ENCODE peak calls at places on chromosomes 2 and 18, in six cellular contexts. K is upper lobe of left lung, Y is A549, O is esophagus squamous epithelium, L is breast epithelium, Z is heart left ventricle. G is an unnamed sample.

GRCh38 chr2:239820836-239821693 is 204.1 kb downstream of the NDUFA10 start:
- DNase-seq in K (no peak), Y (no peak), O (no peak), L (peak; percentile 46), Z (peak; percentile 59), G (peak; percentile 76)

GRCh38 chr2:136141510-136142154 is 23.7 kb upstream of the CXCR4 start:
- DNase-seq in K (no peak), Y (no peak), O (no peak), L (no peak), Z (no peak), G (no peak)

GRCh38 chr2:98503481-98504096 is 58.9 kb downstream of the INPP4A start:
- DNase-seq in K (no peak), Y (no peak), O (no peak), L (no peak), Z (no peak), G (no peak)

GRCh38 chr2:165408191-165408590 is 61.3 kb upstream of the CSRNP3 start:
- DNase-seq in K (no peak), Y (no peak), O (no peak), L (no peak), Z (no peak), G (no peak)

GRCh38 chr2:78420132-78420531 is 605.4 kb upstream of the REG3G start:
- DNase-seq in K (no peak), Y (no peak), O (no peak), L (no peak), Z (no peak), G (no peak)

GRCh38 chr2:197708331-197708730 is 3.2 kb downstream of the MARS2 start:
- DNase-seq in K (no peak), Y (no peak), O (no peak), L (no peak), Z (no peak), G (no peak)

GRCh38 chr2:147634801-147635200 is 210.0 kb upstream of the ACVR2A start:
- DNase-seq in K (no peak), Y (no peak), O (no peak), L (no peak), Z (no peak), G (no peak)

GRCh38 chr2:46805401-46805951 is 110.1 kb downstream of the MCFD2 start:
- DNase-seq in K (no peak), Y (no peak), O (no peak), L (no peak), Z (no peak), G (peak; percentile 12)

GRCh38 chr18:23138470-23138869 is 3.2 kb downstream of the CABLES1 start:
- DNase-seq in K (no peak), Y (no peak), O (no peak), L (peak; percentile 28), Z (no peak), G (no peak)

GRCh38 chr2:96305979-96306308 is 598 bp upstream of the SNRNP200 start:
- DNase-seq in K (no peak), Y (no peak), O (no peak), L (no peak), Z (no peak), G (no peak)

GRCh38 chr18:63511285-63511684 is 30.9 kb upstream of the SERPINB12 start:
- DNase-seq in K (no peak), Y (peak; percentile 13), O (no peak), L (no peak), Z (no peak), G (no peak)

GRCh38 chr2:55168221-55169154 is 63.6 kb downstream of the CLHC1 start:
- DNase-seq in K (no peak), Y (peak; percentile 69), O (no peak), L (no peak), Z (no peak), G (peak; percentile 90)

GRCh38 chr18:9716375-9716774 is 8.3 kb downstream of the RAB31 start:
- DNase-seq in K (no peak), Y (no peak), O (no peak), L (no peak), Z (no peak), G (no peak)

DNA sequence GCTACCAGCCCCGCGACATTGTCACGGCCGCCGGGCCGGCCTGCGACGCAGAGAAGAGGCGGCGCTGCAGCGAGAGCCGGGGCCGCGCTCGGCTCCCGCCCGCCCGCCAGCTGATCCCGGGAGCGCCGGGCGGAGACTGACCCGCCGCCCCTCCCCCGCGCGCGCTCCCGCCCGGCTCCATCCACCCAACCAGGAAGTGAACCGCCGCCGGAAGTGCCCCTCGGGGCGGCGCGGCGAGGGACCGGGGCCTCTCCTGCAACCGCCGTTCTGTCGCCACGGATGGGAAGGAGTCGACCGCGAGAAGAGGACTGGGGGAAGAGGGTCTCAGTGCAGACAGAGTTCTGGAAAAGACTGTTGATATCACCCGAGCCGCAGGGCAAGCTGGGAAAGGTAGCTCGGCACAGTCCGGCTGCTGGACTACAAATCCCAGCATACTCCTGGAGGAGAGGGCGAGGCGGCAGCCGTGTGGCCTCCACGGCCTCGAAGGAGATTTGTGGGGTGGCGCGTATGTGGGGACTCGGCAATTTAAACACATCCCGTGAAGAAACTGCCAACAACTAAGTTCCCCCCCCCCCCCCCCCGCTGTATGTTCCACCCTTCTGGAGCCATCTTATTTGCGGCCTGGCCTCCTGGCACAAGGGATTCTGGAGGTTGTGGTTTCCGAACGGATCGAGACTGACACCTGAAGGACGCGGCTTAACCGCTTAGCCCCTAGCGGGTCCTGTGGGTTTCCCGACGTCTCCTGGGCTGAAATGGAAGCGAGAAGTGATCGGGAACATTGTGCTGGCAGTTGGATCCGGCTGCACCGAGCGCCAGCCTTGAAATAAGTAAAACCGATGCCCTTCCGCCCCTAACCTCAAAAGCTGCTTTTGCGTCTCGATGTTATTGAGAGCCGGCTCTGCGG is at the start of gene AAK1:
- DNase-seq in K (peak; percentile 98), Y (peak; percentile 91), O (peak; percentile 24), L (peak; percentile 87), Z (peak; percentile 95), G (peak; percentile 84)
- TF ChIP-seq POLR2A in K (peak; percentile 62), Y (peak; percentile 69), O (peak; percentile 85), L (peak; percentile 7), Z (peak; percentile 85), G (no peak)

DNA sequence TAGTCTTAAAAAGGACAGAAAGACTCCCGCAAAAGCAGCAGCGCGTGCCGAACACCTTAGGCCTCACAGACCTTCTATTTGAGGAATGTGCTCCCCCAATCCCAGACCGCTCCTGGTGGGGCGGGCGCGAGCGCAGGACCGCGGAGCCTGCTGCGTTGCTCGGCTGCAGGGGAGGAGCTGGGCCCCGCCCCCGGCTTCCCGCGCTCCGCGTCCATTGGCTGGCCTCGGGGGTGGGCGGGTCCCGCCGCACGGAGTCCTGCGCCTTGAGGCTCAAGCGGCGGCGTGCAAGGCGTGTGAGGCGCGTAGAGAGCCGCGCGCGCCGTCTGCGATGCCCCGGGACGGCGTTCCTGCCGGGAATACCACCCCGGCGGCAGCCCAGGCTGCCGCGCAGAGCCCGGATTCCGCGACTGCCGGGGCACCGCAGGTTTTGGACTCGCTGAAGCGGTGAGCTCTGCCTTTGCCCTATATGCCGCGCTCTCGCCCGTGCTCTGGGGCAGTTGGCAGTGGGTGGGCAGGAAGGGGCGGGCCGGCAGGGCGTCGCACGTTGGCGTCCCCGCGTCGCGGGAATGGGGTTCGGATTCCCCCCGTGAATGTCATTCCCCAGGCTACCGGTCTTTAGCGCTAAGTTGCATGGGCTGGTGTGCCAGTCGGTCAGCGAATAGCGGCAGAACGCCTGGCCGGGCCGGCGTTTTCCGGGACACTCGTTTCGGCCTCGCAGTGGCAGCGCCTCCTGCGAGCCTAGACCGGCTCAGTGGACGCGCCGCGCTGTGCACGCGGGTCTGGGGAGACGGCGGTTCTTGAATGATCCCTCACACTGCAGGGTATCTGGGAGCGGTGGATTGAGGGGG is 49.6 kb upstream of the PAIP2B start:
- DNase-seq in K (peak; percentile 98), Y (peak; percentile 89), O (peak; percentile 17), L (peak; percentile 63), Z (peak; percentile 95), G (peak; percentile 54)
- TF ChIP-seq POLR2A in K (peak; percentile 43), Y (peak; percentile 75), O (no peak), L (no peak), Z (peak; percentile 94), G (no peak)

DNA sequence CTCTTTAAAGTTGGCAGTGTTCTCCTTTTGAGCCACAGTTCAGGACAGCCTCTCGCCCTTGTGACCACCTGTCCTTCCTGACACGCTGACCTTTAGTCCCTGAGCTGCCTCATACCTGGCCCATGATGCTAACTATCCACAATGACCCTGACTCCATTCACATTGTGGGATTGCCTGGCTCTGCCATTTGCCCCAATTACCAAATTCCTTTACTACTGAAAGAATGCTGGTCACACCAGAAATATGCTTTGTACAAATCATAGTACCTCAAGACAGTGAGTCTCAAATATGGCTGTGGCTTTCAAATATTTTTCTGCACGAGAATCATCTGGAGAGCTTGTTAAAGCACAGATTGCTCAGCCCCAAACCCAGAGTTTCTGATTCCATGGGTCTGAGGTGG is 54.2 kb downstream of the LTBP1 start:
- DNase-seq in K (no peak), Y (no peak), O (no peak), L (no peak), Z (no peak), G (no peak)
- TF ChIP-seq POLR2A in K (no peak), Y (no peak), O (no peak), L (no peak), Z (no peak), G (no peak)

DNA sequence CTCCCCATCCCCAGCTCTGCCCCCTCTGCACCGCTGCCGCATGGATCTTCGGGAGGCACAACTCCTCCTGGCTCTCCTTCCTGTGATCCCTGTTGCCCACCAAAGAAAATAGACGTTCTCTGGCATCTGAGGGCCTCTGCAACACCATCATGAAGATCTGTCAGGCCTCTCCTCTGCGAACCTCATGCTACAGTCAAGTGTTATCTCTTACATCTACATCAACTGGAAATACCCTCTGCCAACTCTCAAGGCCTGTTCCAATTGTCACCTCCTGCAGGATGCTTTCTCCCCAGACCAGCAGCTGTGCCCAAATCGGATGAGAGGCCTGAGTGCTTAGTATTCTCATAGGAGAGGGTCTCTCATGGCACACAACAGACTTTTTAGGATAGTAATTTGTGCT is 478.4 kb downstream of the BCL11A start:
- DNase-seq in K (no peak), Y (no peak), O (no peak), L (no peak), Z (no peak), G (no peak)
- TF ChIP-seq POLR2A in K (no peak), Y (no peak), O (no peak), L (no peak), Z (no peak), G (no peak)

GRCh38 chr18:217532-218334 is 50.1 kb downstream of the THOC1 start:
- DNase-seq in K (no peak), Y (no peak), O (no peak), L (no peak), Z (no peak), G (no peak)
- TF ChIP-seq POLR2A in K (no peak), Y (no peak), O (no peak), L (no peak), Z (no peak), G (no peak)

G was measured in lower leg skin.